ENCODE peak calls at places on chromosomes 2 and 18, in six cellular contexts. F, G, T, Q, V and X are unnamed samples.

GRCh38 chr2:207311316-207312005 is 145.7 kb upstream of the KLF7 start:
- DNase-seq in F (peak; percentile 60), T (peak; percentile 46), Q (peak; percentile 56), G (no peak), V (no peak), X (no peak)

GRCh38 chr2:197113221-197113831 is 186.8 kb upstream of the PGAP1 start:
- DNase-seq in F (peak; percentile 18), T (peak; percentile 12), V (no peak), Q (peak; percentile 11), G (no peak), X (no peak)

GRCh38 chr2:9771101-9771449 is 72.2 kb upstream of the TAF1B start:
- DNase-seq in V (no peak), G (no peak), T (no peak), F (no peak), Q (no peak), X (no peak)

GRCh38 chr2:230226090-230226551 is 585 bp downstream of the SP140 start:
- DNase-seq in G (no peak), T (no peak), F (no peak), V (peak; percentile 76), Q (no peak), X (no peak)

GRCh38 chr2:86541282-86541681 is 22.0 kb downstream of the CHMP3 start:
- DNase-seq in Q (no peak), T (no peak), F (no peak), V (no peak), G (no peak), X (no peak)

GRCh38 chr2:164657129-164657528 is 35.8 kb upstream of the GRB14 start:
- DNase-seq in F (no peak), Q (no peak), V (no peak), G (no peak), T (no peak), X (no peak)

GRCh38 chr2:198097628-198098027 is 293.2 kb downstream of the PLCL1 start:
- DNase-seq in Q (no peak), T (no peak), V (peak; percentile 35), G (no peak), F (no peak), X (no peak)

GRCh38 chr18:2302628-2303516 is 268.4 kb downstream of the METTL4 start:
- DNase-seq in Q (peak; percentile 86), G (no peak), V (no peak), F (peak; percentile 68), T (no peak), X (no peak)

GRCh38 chr2:229033816-229034215 is 237.3 kb downstream of the PID1 start:
- DNase-seq in T (no peak), Q (no peak), F (no peak), V (no peak), G (no peak), X (no peak)

GRCh38 chr2:239957681-239958181 is 67.4 kb downstream of the NDUFA10 start:
- DNase-seq in G (no peak), F (no peak), Q (no peak), V (no peak), T (no peak), X (no peak)

GRCh38 chr18:49764032-49764431 is 49.3 kb downstream of the ACAA2 start:
- DNase-seq in V (no peak), F (no peak), G (no peak), T (no peak), Q (no peak), X (no peak)

GRCh38 chr2:69385443-69386151 is 1.4 kb downstream of the GFPT1 start:
- DNase-seq in V (no peak), T (no peak), Q (peak; percentile 22), G (no peak), F (peak; percentile 54), X (no peak)

GRCh38 chr2:56102098-56102497 is 81.7 kb upstream of the CCDC85A start:
- DNase-seq in F (no peak), G (no peak), Q (no peak), V (no peak), T (no peak), X (no peak)

GRCh38 chr2:233440714-233441113 is 86.4 kb downstream of the DGKD start:
- DNase-seq in T (no peak), Q (no peak), F (no peak), V (no peak), G (no peak), X (no peak)

GRCh38 chr2:160401895-160402294 is 91.7 kb downstream of the RBMS1 start:
- DNase-seq in T (no peak), Q (no peak), G (no peak), V (no peak), F (no peak), X (no peak)

GRCh38 chr2:177262958-177263450 is 1.5 kb downstream of the NFE2L2 start:
- DNase-seq in G (no peak), Q (no peak), V (no peak), F (no peak), T (no peak), X (no peak)

GRCh38 chr2:142012797-142013196 is 118.0 kb downstream of the LRP1B start:
- DNase-seq in Q (no peak), T (no peak), F (no peak), G (no peak), V (no peak), X (no peak)

GRCh38 chr2:85718006-85718391 is 23.8 kb downstream of the GNLY start:
- DNase-seq in G (no peak), T (no peak), F (no peak), Q (peak; percentile 47), V (no peak), X (no peak)

GRCh38 chr2:44360749-44361329 is 455 bp downstream of the PREPL start:
- DNase-seq in F (no peak), G (no peak), Q (peak; percentile 42), T (peak; percentile 20), V (no peak), X (no peak)

GRCh38 chr2:142707318-142707717 is 170.1 kb upstream of the KYNU start:
- DNase-seq in T (no peak), Q (peak; percentile 18), F (no peak), G (peak; percentile 32), V (no peak), X (no peak)

GRCh38 chr18:23135679-23136325 is 517 bp downstream of the CABLES1 start:
- DNase-seq in T (no peak), G (peak; percentile 27), F (no peak), V (no peak), Q (no peak), X (no peak)

DNA sequence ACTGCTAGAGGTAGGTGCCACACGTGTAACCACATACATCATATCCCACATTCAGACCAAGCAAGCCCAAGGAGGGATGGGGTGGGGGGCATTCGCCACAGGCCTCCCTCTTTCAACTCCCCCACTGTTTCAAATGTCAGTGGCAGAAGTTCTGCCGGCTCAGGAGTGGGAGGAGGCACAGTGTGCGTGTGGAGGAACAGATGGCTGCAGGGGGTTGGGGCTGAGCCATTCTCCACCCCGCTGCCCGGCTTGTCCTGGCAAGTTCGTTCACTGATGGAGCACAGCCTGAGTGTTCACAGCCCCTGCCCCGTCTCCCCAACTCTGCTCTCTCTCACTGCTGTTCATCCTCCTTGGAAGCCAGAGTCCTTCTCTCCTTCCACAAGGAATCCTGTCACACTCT is 75.4 kb upstream of the TANC1 start:
- DNase-seq in T (no peak), G (no peak), V (no peak), F (no peak), Q (no peak), X (no peak)
- TF ChIP-seq ATF3 in T (no peak), G (no peak), V (no peak), F (no peak), Q (no peak), X (no peak)

GRCh38 chr2:42801388-42801787 is 9.0 kb upstream of the HAAO start:
- DNase-seq in Q (no peak), F (no peak), V (no peak), G (no peak), T (no peak), X (no peak)
- TF ChIP-seq ATF3 in Q (no peak), F (no peak), V (no peak), G (no peak), T (no peak), X (no peak)

GRCh38 chr2:36507408-36507812 is 90.6 kb downstream of the FEZ2 start:
- DNase-seq in Q (peak; percentile 49), V (no peak), F (peak; percentile 27), T (peak; percentile 79), G (peak; percentile 66), X (no peak)

GRCh38 chr2:36513661-36514060 is 84.3 kb downstream of the FEZ2 start:
- DNase-seq in T (no peak), F (no peak), G (no peak), Q (no peak), V (no peak), X (no peak)

GRCh38 chr2:36511858-36512630 is 85.9 kb downstream of the FEZ2 start:
- DNase-seq in Q (peak; percentile 83), F (no peak), G (no peak), T (no peak), V (no peak), X (no peak)

GRCh38 chr2:36512705-36513104 is 85.3 kb downstream of the FEZ2 start:
- DNase-seq in Q (no peak), G (no peak), F (no peak), V (no peak), T (no peak), X (no peak)

GRCh38 chr2:36509077-36509476 is 88.9 kb downstream of the FEZ2 start:
- DNase-seq in G (no peak), T (no peak), Q (no peak), F (no peak), V (no peak), X (no peak)
- TF ChIP-seq ATF3 in G (no peak), T (no peak), Q (no peak), F (no peak), V (no peak), X (no peak)

GRCh38 chr2:134717706-134718094 is 1.1 kb downstream of the TMEM163 start:
- DNase-seq in V (no peak), F (no peak), Q (no peak), T (no peak), G (peak; percentile 31), X (no peak)

GRCh38 chr2:134715932-134716643 is 2.7 kb downstream of the TMEM163 start:
- DNase-seq in F (no peak), Q (no peak), G (no peak), V (no peak), T (no peak), X (no peak)

GRCh38 chr2:134716716-134717585 is 1.8 kb downstream of the TMEM163 start:
- DNase-seq in F (no peak), G (no peak), T (no peak), Q (no peak), V (no peak), X (no peak)

GRCh38 chr2:134718956-134719814 is at the start of gene TMEM163:
- DNase-seq in T (no peak), G (peak; percentile 54), Q (peak; percentile 20), V (no peak), F (no peak), X (no peak)

DNA sequence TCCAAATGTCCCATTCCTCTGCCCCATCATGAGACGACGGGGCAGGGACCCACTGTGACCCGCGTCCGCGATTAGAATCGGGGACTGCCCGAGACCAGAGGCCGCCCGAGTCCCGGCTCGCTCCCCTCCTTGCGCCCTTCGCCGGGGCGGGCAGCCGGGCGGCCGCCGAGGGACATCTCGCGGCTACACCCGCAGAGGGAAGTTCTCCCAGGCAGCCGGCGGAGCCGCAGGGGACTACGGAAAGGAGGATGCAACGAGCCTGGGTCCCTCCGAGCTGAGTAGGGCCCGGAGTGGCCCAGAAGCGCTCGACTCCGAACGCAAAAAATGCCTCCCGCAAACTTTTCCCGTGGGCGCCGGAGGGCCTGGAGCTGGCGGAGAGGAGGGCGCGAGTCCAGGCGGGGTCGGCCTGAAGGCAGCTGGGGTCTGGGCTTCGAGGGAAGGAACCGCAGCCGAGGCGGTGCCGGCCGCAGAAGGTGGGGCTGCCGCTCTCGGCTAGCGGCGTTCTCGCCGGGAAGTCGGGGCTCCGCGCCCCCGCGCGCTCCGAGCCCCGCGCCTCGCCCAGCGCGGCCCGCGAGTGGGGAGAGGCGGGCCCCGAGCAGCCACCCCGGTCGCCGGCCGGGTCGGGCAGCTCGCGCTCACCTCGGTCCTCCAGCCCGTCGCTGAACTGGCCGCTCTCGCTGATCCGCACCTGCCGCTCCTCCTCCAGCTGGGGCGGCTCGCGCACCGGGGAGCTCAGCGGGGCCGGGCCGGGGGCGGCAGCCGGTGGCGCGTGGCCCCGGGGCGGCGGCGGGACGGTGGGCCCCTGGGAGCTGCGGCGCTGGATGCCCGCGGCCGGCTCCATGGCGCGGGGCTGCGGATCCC is 475 bp downstream of the TMEM163 start:
- DNase-seq in V (no peak), F (no peak), G (peak; percentile 50), Q (no peak), T (no peak), X (peak; percentile 77)
- TF ChIP-seq ATF3 in V (no peak), F (no peak), G (no peak), Q (no peak), T (no peak), X (no peak)